ENCODE peak calls at places on chromosomes 2 and 18, in six cellular contexts. V, U, T, L, H and N are unnamed samples.

GRCh38 chr2:102289129-102289528 is 22.2 kb upstream of the IL1RL1 start:
- DNase-seq in L (no peak), H (no peak), V (no peak), U (peak), T (no peak), N (no peak)

GRCh38 chr18:11167778-11168177 is 18.4 kb upstream of the PIEZO2 start:
- DNase-seq in V (no peak), H (no peak), L (peak), U (peak), T (no peak), N (peak)

GRCh38 chr2:127154985-127155650 is 48.2 kb upstream of the BIN1 start:
- DNase-seq in V (peak), U (peak), T (peak), H (no peak), L (peak), N (no peak)

GRCh38 chr2:178891265-178891958 is 84.2 kb upstream of the TTN start:
- DNase-seq in T (peak), U (peak), L (peak), V (no peak), H (peak), N (no peak)

GRCh38 chr2:241804326-241805276 is 4.4 kb upstream of the NEU4 start:
- DNase-seq in U (peak), V (peak), H (no peak), L (no peak), T (no peak), N (no peak)

GRCh38 chr2:144333144-144333555 is 186.8 kb downstream of the ZEB2 start:
- DNase-seq in H (no peak), V (no peak), T (no peak), U (no peak), L (no peak), N (no peak)

GRCh38 chr2:215590353-215590752 is 154.5 kb upstream of the FN1 start:
- DNase-seq in H (no peak), U (peak), T (peak), L (no peak), V (no peak), N (no peak)

GRCh38 chr2:147739531-147739930 is 105.3 kb upstream of the ACVR2A start:
- DNase-seq in H (no peak), L (no peak), V (no peak), T (no peak), U (peak), N (no peak)

GRCh38 chr18:69161383-69162028 is 239.2 kb upstream of the DOK6 start:
- DNase-seq in L (peak), T (no peak), U (peak), V (no peak), H (no peak), N (peak)

GRCh38 chr2:102514061-102514785 is 41.2 kb downstream of the SLC9A4 start:
- DNase-seq in L (peak), U (peak), T (peak), H (peak), V (no peak), N (peak)

GRCh38 chr2:179201884-179202283 is 62.7 kb downstream of the SESTD1 start:
- DNase-seq in T (peak), H (no peak), L (no peak), U (no peak), V (no peak), N (no peak)

GRCh38 chr18:49656098-49656591 is 94.3 kb downstream of the LIPG start:
- DNase-seq in H (no peak), U (peak), T (peak), V (no peak), L (peak), N (peak)

GRCh38 chr2:225326969-225327368 is 72.5 kb upstream of the NYAP2 start:
- DNase-seq in L (no peak), H (no peak), U (no peak), T (no peak), V (no peak), N (no peak)

GRCh38 chr18:21053127-21053526 is 58.5 kb downstream of the ROCK1 start:
- DNase-seq in V (no peak), U (peak), L (peak), H (peak), T (peak), N (peak)

GRCh38 chr18:12879840-12880531 is 4.1 kb downstream of the PTPN2 start:
- DNase-seq in H (no peak), V (no peak), U (no peak), L (no peak), T (no peak), N (no peak)

GRCh38 chr2:113697516-113697915 is 58.9 kb downstream of the SLC35F5 start:
- DNase-seq in H (no peak), V (no peak), L (no peak), T (no peak), U (peak), N (no peak)

GRCh38 chr2:97726311-97727064 is 13.1 kb downstream of the ZAP70 start:
- DNase-seq in H (no peak), U (peak), V (no peak), T (peak), L (no peak), N (no peak)

GRCh38 chr2:38192046-38192445 is 116.1 kb upstream of the CYP1B1 start:
- DNase-seq in H (no peak), L (no peak), V (no peak), T (no peak), U (no peak), N (no peak)

GRCh38 chr18:50286391-50287027 is 983 bp downstream of the CXXC1 start:
- DNase-seq in V (peak), L (no peak), U (peak), T (peak), H (no peak), N (no peak)

GRCh38 chr2:196639180-196640030 is at the start of gene CCDC150:
- DNase-seq in T (peak), V (peak), H (peak), L (peak), U (peak), N (peak)
- TF ChIP-seq CTCF in T (peak), V (no peak), H (peak), L (peak), U (peak), N (peak)

DNA sequence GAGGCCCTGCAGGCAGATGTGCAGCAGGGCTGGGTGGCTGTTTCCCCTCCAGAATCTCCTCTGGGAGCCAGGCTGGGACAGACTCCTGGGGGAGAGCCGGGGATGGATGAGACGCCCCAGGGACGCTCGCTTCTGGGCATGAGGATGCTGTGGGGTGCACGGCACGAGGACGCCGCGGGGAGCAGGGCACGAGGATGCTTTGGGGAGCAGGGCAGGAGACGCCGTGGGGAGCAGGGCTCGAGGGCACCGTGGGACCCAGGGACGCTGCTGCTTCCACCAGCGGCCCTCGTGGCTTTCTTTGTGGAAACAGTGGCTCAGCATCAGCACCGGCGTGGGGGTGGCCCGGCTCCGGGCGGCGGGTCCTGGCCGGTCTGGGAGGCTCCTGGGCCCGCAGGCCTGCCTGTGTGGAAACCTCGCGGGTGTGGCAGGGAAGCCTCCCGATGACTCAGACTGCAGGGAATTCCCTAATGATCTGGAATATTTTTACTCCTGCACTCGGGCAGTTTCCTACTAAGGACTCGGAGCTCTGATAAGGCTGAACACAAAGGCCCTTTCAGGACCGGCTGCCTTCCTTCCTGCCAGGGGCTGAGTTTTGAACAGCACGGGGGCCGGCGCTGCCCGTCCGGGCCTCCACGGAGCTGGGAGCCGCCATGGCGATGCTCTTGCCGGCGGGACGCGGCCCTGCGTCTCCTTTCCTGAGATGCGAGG is 62.6 kb downstream of the NFATC1 start:
- DNase-seq in V (peak), L (peak), T (no peak), H (peak), U (peak), N (peak)
- H3K4me3 ChIP-seq in V (no peak), L (no peak), T (no peak), H (no peak), U (no peak), N (no peak)

DNA sequence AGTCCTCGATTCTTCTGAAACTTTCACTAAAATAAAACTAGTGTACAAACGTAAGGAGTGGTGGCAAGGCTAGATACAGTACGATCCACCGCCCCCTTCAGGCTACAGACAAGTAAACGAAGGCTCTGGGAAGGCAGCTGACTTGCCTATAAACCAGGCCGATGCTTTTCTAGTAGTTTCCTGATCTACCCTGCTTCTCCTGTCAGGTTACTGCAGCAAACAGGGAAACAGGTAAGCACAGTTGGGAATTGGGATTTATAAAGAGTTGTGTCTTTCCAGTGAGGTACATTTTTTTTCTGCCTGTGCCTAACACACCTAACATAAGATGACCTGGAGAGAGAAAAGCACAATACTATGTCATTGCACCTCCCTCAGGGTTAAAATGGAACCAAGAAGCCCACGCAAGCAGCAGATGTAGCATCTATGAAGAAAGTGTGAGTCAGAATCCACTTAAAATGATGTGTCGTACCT is 108.6 kb downstream of the UXS1 start:
- DNase-seq in U (peak), L (no peak), H (no peak), V (no peak), T (peak), N (no peak)
- TF ChIP-seq CTCF in U (peak), L (peak), H (no peak), V (peak), T (peak), N (peak)

GRCh38 chr2:10410001-10410671 is 38.0 kb downstream of the ODC1 start:
- DNase-seq in U (peak), T (no peak), H (no peak), L (no peak), V (no peak), N (no peak)

GRCh38 chr2:10407841-10408648 is 40.1 kb downstream of the ODC1 start:
- DNase-seq in T (peak), H (peak), V (peak), U (peak), L (peak), N (no peak)

GRCh38 chr2:10410716-10411437 is 37.2 kb downstream of the ODC1 start:
- DNase-seq in T (no peak), U (no peak), H (no peak), L (no peak), V (no peak), N (no peak)

GRCh38 chr2:10407432-10407831 is 40.7 kb downstream of the ODC1 start:
- DNase-seq in T (no peak), H (no peak), L (no peak), U (no peak), V (no peak), N (no peak)

GRCh38 chr2:10408649-10409579 is 39.2 kb downstream of the ODC1 start:
- DNase-seq in U (peak), H (peak), T (no peak), V (peak), L (no peak), N (no peak)
- H3K4me3 ChIP-seq in U (peak), H (peak), T (no peak), V (no peak), L (no peak), N (no peak)

DNA sequence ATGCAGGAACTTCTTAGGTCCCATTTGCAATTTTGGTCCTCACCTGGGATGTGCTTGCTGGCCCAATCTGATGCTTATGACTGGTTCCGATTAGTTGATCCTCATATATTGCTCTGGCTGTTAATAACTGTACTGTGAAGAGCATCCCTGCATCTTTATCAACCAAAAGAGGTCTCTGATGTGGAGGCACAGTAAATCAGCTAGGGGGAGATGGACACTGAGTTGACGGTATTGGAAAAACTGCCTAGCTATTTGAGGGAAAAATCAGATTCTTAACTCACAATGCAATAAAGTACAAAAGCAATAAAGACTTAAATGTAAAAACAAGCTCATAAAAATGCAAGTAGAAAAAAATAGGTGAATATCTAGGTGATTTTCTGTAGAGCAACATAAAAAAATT is 188.0 kb upstream of the TCF4 start:
- DNase-seq in H (no peak), V (no peak), L (no peak), U (no peak), T (no peak), N (no peak)
- TF ChIP-seq CTCF in H (no peak), V (no peak), L (peak), U (no peak), T (no peak), N (no peak)

GRCh38 chr2:135820003-135820618 is 16.9 kb downstream of the LCT start:
- DNase-seq in H (no peak), V (no peak), U (peak), L (no peak), T (peak), N (no peak)
- H3K4me3 ChIP-seq in H (no peak), V (no peak), U (no peak), L (no peak), T (no peak), N (no peak)

DNA sequence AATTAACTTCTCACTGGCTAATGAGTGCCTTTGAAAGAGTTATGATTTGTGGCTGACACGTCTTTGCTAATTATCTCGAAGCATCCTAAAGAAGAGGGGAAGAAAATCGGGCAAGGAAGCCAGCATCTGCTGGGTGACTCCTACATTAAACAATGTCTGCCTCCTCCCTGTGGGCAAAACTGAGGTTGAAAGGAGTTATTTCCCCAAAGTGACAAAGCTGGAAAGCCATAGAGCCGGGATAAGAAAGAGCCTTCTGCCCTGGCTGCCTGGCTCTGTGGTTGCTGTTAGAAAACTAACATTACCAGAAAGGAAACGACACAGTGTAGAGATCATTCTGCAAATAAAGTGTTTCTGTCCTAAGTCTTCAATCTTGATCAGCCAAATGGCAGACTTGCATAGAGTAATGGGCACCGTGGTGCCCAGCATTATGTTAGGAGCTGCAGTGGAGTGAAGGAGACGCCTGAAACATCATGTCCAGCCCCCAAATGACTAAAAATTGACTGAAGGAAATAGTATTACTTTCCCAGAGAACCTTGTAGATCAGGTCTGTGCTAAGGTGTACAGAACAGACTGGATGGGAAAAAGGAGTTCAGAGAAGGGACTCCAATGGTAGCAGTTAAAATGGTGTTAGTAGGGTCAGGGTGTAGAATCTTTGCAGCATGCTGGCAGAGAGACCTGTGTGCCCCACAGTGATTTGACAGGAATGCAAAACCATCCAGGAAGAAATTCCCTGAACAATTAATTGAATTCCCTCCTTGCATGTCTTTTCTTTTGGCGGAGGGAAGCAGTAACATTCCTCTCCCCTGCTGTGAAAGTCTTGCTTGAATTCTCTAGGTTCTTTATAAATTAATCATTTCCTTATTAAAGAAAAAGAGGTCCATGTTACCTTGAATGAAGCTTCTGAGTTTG is 44.4 kb downstream of the ALPK2 start:
- DNase-seq in L (peak), H (no peak), V (no peak), U (peak), T (peak), N (no peak)
- TF ChIP-seq CTCF in L (no peak), H (no peak), V (no peak), U (no peak), T (no peak), N (no peak)

DNA sequence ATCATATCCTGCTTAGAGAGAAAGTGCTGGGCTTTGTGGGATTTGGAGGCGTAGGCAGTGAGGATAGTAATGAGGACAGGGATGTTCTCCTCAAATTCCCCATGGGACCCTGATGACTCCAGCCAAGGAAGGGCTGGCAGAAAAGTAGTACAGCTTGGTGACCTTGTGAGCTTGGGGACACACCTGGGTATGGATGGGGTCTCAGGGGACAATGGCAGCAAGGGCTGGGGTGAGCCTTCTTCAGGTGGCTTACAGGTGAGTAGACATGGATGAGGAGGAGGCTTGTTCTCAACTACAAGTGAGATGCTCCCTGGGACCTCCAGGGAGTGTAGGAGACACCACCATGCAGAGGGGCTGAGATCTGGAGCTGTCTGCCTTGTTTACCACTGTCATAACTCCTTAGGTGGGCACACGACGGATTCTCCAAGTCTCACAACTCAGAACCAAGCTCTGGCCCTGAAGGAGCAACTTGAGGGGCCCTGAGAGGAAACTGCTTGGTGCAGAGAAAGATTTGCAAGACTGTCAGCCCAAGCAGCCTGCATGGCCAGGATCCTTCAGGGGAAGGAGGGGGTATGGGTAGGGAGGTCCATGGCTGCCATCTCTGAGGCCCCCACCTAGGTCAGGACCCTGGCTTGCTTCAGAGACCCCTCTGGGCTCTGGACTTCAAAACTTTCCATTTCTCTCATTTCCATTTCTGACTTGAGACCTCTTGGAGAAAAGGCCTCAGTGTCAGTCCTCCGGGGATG is 262.8 kb downstream of the DYSF start:
- DNase-seq in U (no peak), H (no peak), V (peak), T (no peak), L (no peak), N (no peak)
- H3K4me3 ChIP-seq in U (no peak), H (no peak), V (no peak), T (no peak), L (no peak), N (no peak)